ENCODE peak calls at places on chromosomes 6 and 20, in ten cellular contexts. H is MCF 10A; B is prostate gland; W is AML-193; C is activated CD4-positive, alpha-beta T cell treated with anti-CD3 and anti-CD28 coated beads, Interleukin-2, amount 50 U/mL, for 4 hours; M is SK-N-DZ; Y is HFFc6; P is midbrain; N is PC-3; D is iris pigment epithelial cell. L is an unnamed sample.

GRCh38 chr6:40477246-40478126 is 109.7 kb downstream of the LRFN2 start:
- DNase-seq in B (no peak), H (no peak), P (peak; percentile 23), D (no peak), W (no peak), C (no peak), Y (no peak), N (no peak), M (no peak), L (peak; percentile 92)

GRCh38 chr6:139912735-139913400 is 538.4 kb upstream of the CITED2 start:
- DNase-seq in W (no peak), M (no peak), N (peak; percentile 3), C (no peak), H (no peak), Y (no peak), D (peak; percentile 51), P (no peak), B (no peak), L (no peak)

GRCh38 chr6:47300417-47300816 is 9.3 kb downstream of the TNFRSF21 start:
- DNase-seq in B (no peak), D (no peak), Y (no peak), W (no peak), C (no peak), N (no peak), M (no peak), H (no peak), P (no peak), L (no peak)

GRCh38 chr20:59933296-59933848 is at the start of gene SYCP2:
- DNase-seq in M (no peak), D (no peak), N (no peak), Y (no peak), B (peak; percentile 49), C (peak; percentile 57), W (no peak), P (no peak), H (no peak), L (peak; percentile 56)

GRCh38 chr6:83885984-83886383 is 26.5 kb downstream of the CYB5R4 start:
- DNase-seq in N (no peak), C (no peak), Y (no peak), P (no peak), W (no peak), M (no peak), H (no peak), B (no peak), D (no peak), L (no peak)

GRCh38 chr20:48822178-48822577 is 5.6 kb downstream of the PREX1 start:
- DNase-seq in C (no peak), B (no peak), H (no peak), D (no peak), M (no peak), N (no peak), Y (no peak), W (no peak), P (no peak), L (no peak)

GRCh38 chr6:154569136-154569862 is 58.8 kb upstream of the CNKSR3 start:
- DNase-seq in H (no peak), Y (no peak), W (no peak), C (no peak), M (peak; percentile 65), D (no peak), B (no peak), P (no peak), N (no peak), L (peak; percentile 51)

GRCh38 chr6:63347599-63347998 is 27.8 kb upstream of the LGSN start:
- DNase-seq in N (peak; percentile 83), H (peak; percentile 72), D (peak; percentile 89), C (no peak), M (no peak), W (no peak), B (no peak), P (no peak), Y (peak; percentile 91), L (no peak)

GRCh38 chr6:170415318-170415717 is 108.8 kb downstream of the FAM120B start:
- DNase-seq in D (no peak), W (no peak), B (no peak), M (no peak), C (no peak), P (no peak), N (no peak), H (no peak), Y (no peak), L (no peak)

GRCh38 chr6:36349240-36349639 is 12.6 kb upstream of the BNIP5 start:
- DNase-seq in P (no peak), N (peak; percentile 50), M (no peak), C (no peak), W (no peak), D (no peak), Y (no peak), B (peak; percentile 90), H (peak; percentile 64), L (no peak)

GRCh38 chr20:22601361-22602141 is 17.2 kb upstream of the FOXA2 start:
- DNase-seq in N (peak; percentile 43), Y (no peak), M (no peak), B (no peak), D (no peak), H (peak; percentile 9), P (no peak), W (no peak), C (no peak), L (no peak)

GRCh38 chr20:13517801-13518200 is 120.9 kb downstream of the TASP1 start:
- DNase-seq in P (no peak), Y (no peak), M (no peak), B (no peak), W (no peak), D (no peak), H (no peak), N (no peak), C (no peak), L (no peak)

GRCh38 chr6:149843051-149843633 is 21.0 kb downstream of the LRP11 start:
- DNase-seq in P (no peak), C (no peak), M (no peak), N (no peak), W (no peak), D (peak; percentile 53), H (no peak), B (no peak), Y (no peak), L (no peak)

GRCh38 chr20:63843778-63844177 is 12.7 kb upstream of the ZBTB46 start:
- DNase-seq in W (no peak), B (no peak), P (no peak), Y (no peak), D (no peak), H (no peak), N (no peak), C (no peak), M (no peak), L (no peak)

GRCh38 chr20:63641146-63641791 is 12.0 kb downstream of the STMN3 start:
- DNase-seq in B (no peak), N (peak; percentile 45), W (no peak), M (no peak), Y (no peak), C (no peak), P (no peak), D (peak; percentile 18), H (no peak), L (no peak)

GRCh38 chr6:39152247-39152646 is 37.3 kb upstream of the SAYSD1 start:
- DNase-seq in P (no peak), Y (no peak), C (no peak), H (no peak), W (no peak), N (no peak), B (no peak), D (no peak), M (no peak), L (peak; percentile 86)

GRCh38 chr6:123055266-123055665 is 59.2 kb downstream of the CLVS2 start:
- DNase-seq in B (no peak), N (no peak), C (no peak), P (no peak), W (no peak), M (no peak), Y (no peak), D (no peak), H (no peak), L (no peak)

GRCh38 chr20:62143976-62144825 is 632 bp downstream of the SS18L1 start:
- DNase-seq in D (peak; percentile 83), H (peak; percentile 65), M (peak; percentile 56), C (peak; percentile 39), N (peak; percentile 63), Y (no peak), B (peak; percentile 47), W (peak; percentile 27), P (peak; percentile 2), L (peak; percentile 63)

GRCh38 chr6:1892716-1893115 is 283.0 kb downstream of the FOXC1 start:
- DNase-seq in Y (no peak), W (no peak), C (no peak), P (no peak), B (no peak), N (no peak), D (no peak), H (no peak), M (no peak), L (no peak)

GRCh38 chr6:54621285-54621684 is 225.3 kb upstream of the FAM83B start:
- DNase-seq in W (peak; percentile 39), N (no peak), C (no peak), D (peak; percentile 8), B (no peak), H (no peak), Y (no peak), P (no peak), M (peak; percentile 4), L (no peak)

GRCh38 chr20:56845546-56846081 is 216.5 kb downstream of the TFAP2C start:
- DNase-seq in Y (no peak), B (no peak), M (no peak), N (no peak), C (no peak), D (no peak), W (no peak), H (no peak), P (no peak), L (no peak)

GRCh38 chr6:51462896-51463679 is 624.3 kb downstream of the PKHD1 start:
- DNase-seq in B (no peak), D (no peak), H (no peak), Y (no peak), M (peak; percentile 52), W (no peak), P (no peak), C (no peak), N (no peak), L (no peak)

GRCh38 chr20:50285376-50286173 is 94.9 kb downstream of the CEBPB start:
- DNase-seq in C (no peak), W (no peak), D (peak; percentile 72), M (peak; percentile 82), P (no peak), Y (peak; percentile 88), N (peak; percentile 34), B (no peak), H (peak; percentile 56), L (no peak)